ENCODE peak calls at places on chromosome 20, in five cellular contexts. One of them, this sample, is unnamed.
A peak's percentile ranks its signal among the peaks of the same experiment; 100 is the strongest.

GRCh38 chr20:48667889-48668413 is 159.8 kb downstream of the PREX1 start:
- DNase-seq in testis: no peak
- DNase-seq in Peyer's patch: no peak
- DNase-seq in spleen: peak; percentile 75
- DNase-seq in right lobe of liver: no peak
- DNase-seq in this sample: peak; percentile 64

GRCh38 chr20:48826064-48826463 is 1.7 kb downstream of the PREX1 start:
- DNase-seq in testis: no peak
- DNase-seq in right lobe of liver: no peak
- DNase-seq in Peyer's patch: no peak
- DNase-seq in spleen: no peak
- DNase-seq in this sample: peak; percentile 78

GRCh38 chr20:32019156-32019510 is 8.9 kb downstream of the CCM2L start:
- DNase-seq in testis: no peak
- DNase-seq in Peyer's patch: no peak
- DNase-seq in right lobe of liver: no peak
- DNase-seq in spleen: no peak
- DNase-seq in this sample: peak; percentile 96

GRCh38 chr20:16542477-16542876 is 30.8 kb downstream of the KIF16B start:
- DNase-seq in right lobe of liver: no peak
- DNase-seq in testis: no peak
- DNase-seq in Peyer's patch: no peak
- DNase-seq in spleen: no peak
- DNase-seq in this sample: no peak

GRCh38 chr20:46652699-46653098 is 1.4 kb upstream of the SLC13A3 start:
- DNase-seq in testis: no peak
- DNase-seq in spleen: no peak
- DNase-seq in Peyer's patch: no peak
- DNase-seq in right lobe of liver: no peak
- DNase-seq in this sample: no peak

GRCh38 chr20:4817230-4817671 is 95.5 kb downstream of the PRND start:
- DNase-seq in testis: no peak
- DNase-seq in spleen: no peak
- DNase-seq in right lobe of liver: no peak
- DNase-seq in Peyer's patch: no peak
- DNase-seq in this sample: no peak

GRCh38 chr20:53623454-53624206 is 30.0 kb upstream of the ZNF217 start:
- DNase-seq in spleen: peak; percentile 81
- DNase-seq in right lobe of liver: peak; percentile 77
- DNase-seq in Peyer's patch: peak; percentile 65
- DNase-seq in testis: peak; percentile 86
- DNase-seq in this sample: peak; percentile 74

GRCh38 chr20:46954490-46955038 is 59.9 kb downstream of the EYA2 start:
- DNase-seq in Peyer's patch: no peak
- DNase-seq in testis: no peak
- DNase-seq in spleen: peak; percentile 5
- DNase-seq in right lobe of liver: no peak
- DNase-seq in this sample: no peak

GRCh38 chr20:34564810-34565209 is 6.3 kb downstream of the MAP1LC3A start:
- DNase-seq in Peyer's patch: no peak
- DNase-seq in spleen: peak; percentile 48
- DNase-seq in testis: no peak
- DNase-seq in right lobe of liver: no peak
- DNase-seq in this sample: no peak

GRCh38 chr20:33160681-33161080 is 7.3 kb upstream of the BPIFA2 start:
- DNase-seq in testis: no peak
- DNase-seq in right lobe of liver: no peak
- DNase-seq in Peyer's patch: no peak
- DNase-seq in spleen: no peak
- DNase-seq in this sample: no peak

GRCh38 chr20:49568491-49569151 is 684 bp upstream of the PTGIS start:
- DNase-seq in right lobe of liver: peak; percentile 43
- DNase-seq in Peyer's patch: no peak
- DNase-seq in testis: no peak
- DNase-seq in spleen: no peak
- DNase-seq in this sample: peak; percentile 91

GRCh38 chr20:50073500-50073899 is 39.5 kb downstream of the UBE2V1 start:
- DNase-seq in testis: no peak
- DNase-seq in spleen: peak; percentile 69
- DNase-seq in right lobe of liver: no peak
- DNase-seq in Peyer's patch: no peak
- DNase-seq in this sample: no peak

GRCh38 chr20:11438412-11438811 is 479.3 kb upstream of the BTBD3 start:
- DNase-seq in right lobe of liver: no peak
- DNase-seq in testis: no peak
- DNase-seq in spleen: no peak
- DNase-seq in Peyer's patch: no peak
- DNase-seq in this sample: no peak

GRCh38 chr20:48965189-48965910 is 43.8 kb downstream of the ARFGEF2 start:
- DNase-seq in spleen: no peak
- DNase-seq in Peyer's patch: no peak
- DNase-seq in right lobe of liver: no peak
- DNase-seq in testis: no peak
- DNase-seq in this sample: no peak

GRCh38 chr20:10666221-10667076 is 7.3 kb downstream of the JAG1 start:
- DNase-seq in spleen: no peak
- DNase-seq in right lobe of liver: no peak
- DNase-seq in Peyer's patch: no peak
- DNase-seq in testis: no peak
- DNase-seq in this sample: no peak

GRCh38 chr20:46084805-46085792 is 4.7 kb downstream of the NCOA5 start:
- DNase-seq in spleen: no peak
- DNase-seq in testis: no peak
- DNase-seq in Peyer's patch: no peak
- DNase-seq in right lobe of liver: no peak
- DNase-seq in this sample: no peak

GRCh38 chr20:38049800-38050199 is 16.3 kb downstream of the RPRD1B start:
- DNase-seq in Peyer's patch: no peak
- DNase-seq in testis: no peak
- DNase-seq in right lobe of liver: no peak
- DNase-seq in spleen: no peak
- DNase-seq in this sample: no peak

GRCh38 chr20:34891166-34892062 is 15.0 kb downstream of the ACSS2 start:
- DNase-seq in testis: no peak
- DNase-seq in Peyer's patch: no peak
- DNase-seq in spleen: no peak
- DNase-seq in right lobe of liver: no peak
- DNase-seq in this sample: no peak

GRCh38 chr20:38301283-38301682 is 2.7 kb upstream of the BPI start:
- DNase-seq in right lobe of liver: no peak
- DNase-seq in Peyer's patch: no peak
- DNase-seq in testis: no peak
- DNase-seq in spleen: no peak
- DNase-seq in this sample: no peak

GRCh38 chr20:46332373-46333135 is 24.3 kb upstream of the CDH22 start:
- DNase-seq in right lobe of liver: no peak
- DNase-seq in testis: no peak
- DNase-seq in Peyer's patch: no peak
- DNase-seq in spleen: no peak
- DNase-seq in this sample: peak; percentile 72

GRCh38 chr20:18739785-18740184 is 73.8 kb upstream of the SCP2D1 start:
- DNase-seq in testis: peak; percentile 80
- DNase-seq in spleen: no peak
- DNase-seq in Peyer's patch: no peak
- DNase-seq in right lobe of liver: no peak
- DNase-seq in this sample: peak; percentile 56

GRCh38 chr20:22826306-22827230 is 208.5 kb upstream of the SSTR4 start:
- DNase-seq in Peyer's patch: no peak
- DNase-seq in testis: no peak
- DNase-seq in spleen: no peak
- DNase-seq in right lobe of liver: no peak
- DNase-seq in this sample: no peak

GRCh38 chr20:19786311-19786710 is 28.3 kb downstream of the RIN2 start:
- DNase-seq in Peyer's patch: no peak
- DNase-seq in spleen: no peak
- DNase-seq in right lobe of liver: no peak
- DNase-seq in testis: no peak
- DNase-seq in this sample: no peak

GRCh38 chr20:23136893-23137745 is 51.0 kb upstream of the CD93 start:
- DNase-seq in spleen: no peak
- DNase-seq in testis: no peak
- DNase-seq in Peyer's patch: peak; percentile 27
- DNase-seq in right lobe of liver: peak; percentile 42
- DNase-seq in this sample: no peak

DNA sequence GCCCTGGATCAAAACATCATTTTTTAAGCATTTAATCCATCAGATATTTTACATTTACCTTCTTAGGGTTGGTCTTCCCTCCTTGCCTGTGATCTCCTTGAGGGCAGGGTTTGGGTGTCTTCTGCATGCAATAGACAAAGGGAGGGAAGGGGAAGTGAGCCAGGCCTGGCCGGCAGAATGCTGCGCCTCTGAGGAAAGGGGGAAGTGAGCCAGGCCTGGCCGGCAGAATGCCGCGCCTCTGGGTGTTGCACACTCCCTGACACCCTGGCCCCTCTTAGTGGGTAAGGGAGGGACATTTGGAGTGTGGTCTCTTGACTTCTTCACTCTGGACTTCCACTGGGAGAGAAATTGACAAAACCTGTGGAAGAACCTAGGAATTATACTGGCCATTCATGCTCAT is 12.4 kb downstream of the PSMF1 start:
- DNase-seq in testis: no peak
- DNase-seq in Peyer's patch: no peak
- DNase-seq in right lobe of liver: no peak
- DNase-seq in spleen: peak; percentile 90
- DNase-seq in this sample: no peak
- H3K4me3 ChIP-seq in testis: no peak overlapping the region
- H3K4me3 ChIP-seq in Peyer's patch: no peak overlapping the region
- H3K4me3 ChIP-seq in right lobe of liver: no peak overlapping the region
- H3K4me3 ChIP-seq in spleen: no peak overlapping the region
- H3K4me3 ChIP-seq in this sample: no peak overlapping the region

DNA sequence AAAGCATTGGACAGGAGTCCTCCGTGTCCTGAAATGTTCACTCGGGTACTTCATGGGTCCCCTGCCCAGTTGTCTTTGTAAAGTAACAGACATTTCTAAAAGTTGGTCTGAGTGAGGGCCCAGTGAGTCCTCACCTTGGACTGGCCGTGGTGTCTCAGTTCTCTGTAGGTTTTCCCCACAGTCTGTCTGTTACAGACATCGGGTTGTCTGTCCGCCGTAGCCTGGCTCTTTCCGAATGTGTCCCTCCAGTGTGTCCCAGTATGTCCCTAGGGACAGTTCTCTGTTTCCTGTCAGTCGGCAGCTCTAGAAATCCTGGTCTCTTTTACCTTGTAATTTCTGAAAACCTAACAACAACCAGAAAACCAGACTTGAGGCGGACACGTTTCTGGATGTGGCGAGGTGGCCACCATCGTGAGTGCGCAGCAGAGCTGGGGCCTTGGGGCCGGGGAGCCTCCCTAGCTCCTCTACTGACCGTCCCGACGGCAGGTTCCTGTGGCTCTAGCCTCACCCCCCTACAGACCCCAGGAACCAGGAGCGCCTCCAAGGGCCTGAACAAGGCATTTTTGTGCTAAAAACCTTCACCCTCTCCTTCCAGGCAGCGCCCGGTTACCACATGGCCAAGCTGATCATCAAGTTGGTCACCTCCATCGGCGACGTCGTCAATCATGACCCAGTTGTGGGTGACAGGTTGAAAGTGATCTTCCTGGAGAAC is 42.2 kb downstream of the PYGB start:
- DNase-seq in Peyer's patch: no peak
- DNase-seq in testis: no peak
- DNase-seq in spleen: peak; percentile 74
- DNase-seq in right lobe of liver: no peak
- DNase-seq in this sample: no peak
- H3K36me3 ChIP-seq in Peyer's patch: peaks cover 88% of the 10 kb centered on the region
- H3K36me3 ChIP-seq in testis: no peaks in the 10 kb centered on the region
- H3K36me3 ChIP-seq in spleen: no peaks in the 10 kb centered on the region
- H3K36me3 ChIP-seq in right lobe of liver: no peaks in the 10 kb centered on the region
- H3K36me3 ChIP-seq in this sample: peaks cover 4% of the 10 kb centered on the region

GRCh38 chr20:3658019-3658707 is 5.0 kb downstream of the GFRA4 start:
- DNase-seq in right lobe of liver: peak; percentile 34
- DNase-seq in testis: no peak
- DNase-seq in spleen: peak; percentile 34
- DNase-seq in Peyer's patch: no peak
- DNase-seq in this sample: no peak
- H3K27me3 ChIP-seq in right lobe of liver: no peaks in the 10 kb centered on the region
- H3K27me3 ChIP-seq in testis: no peaks in the 10 kb centered on the region
- H3K27me3 ChIP-seq in spleen: peaks cover 27% of the 10 kb centered on the region
- H3K27me3 ChIP-seq in Peyer's patch: no peaks in the 10 kb centered on the region
- H3K27me3 ChIP-seq in this sample: no peaks in the 10 kb centered on the region

GRCh38 chr20:44702776-44703175 is 12.4 kb upstream of the CCN5 start:
- DNase-seq in spleen: peak; percentile 85
- DNase-seq in testis: peak; percentile 82
- DNase-seq in Peyer's patch: no peak
- DNase-seq in right lobe of liver: peak; percentile 56
- DNase-seq in this sample: no peak

GRCh38 chr20:44703183-44703925 is 11.8 kb upstream of the CCN5 start:
- DNase-seq in testis: no peak
- DNase-seq in Peyer's patch: no peak
- DNase-seq in right lobe of liver: no peak
- DNase-seq in spleen: no peak
- DNase-seq in this sample: peak; percentile 35

GRCh38 chr20:44701116-44701865 is 13.9 kb upstream of the CCN5 start:
- DNase-seq in testis: peak; percentile 48
- DNase-seq in spleen: no peak
- DNase-seq in right lobe of liver: no peak
- DNase-seq in Peyer's patch: no peak
- DNase-seq in this sample: peak; percentile 85

GRCh38 chr20:44700306-44700705 is 14.9 kb upstream of the CCN5 start:
- DNase-seq in testis: no peak
- DNase-seq in right lobe of liver: no peak
- DNase-seq in Peyer's patch: no peak
- DNase-seq in spleen: no peak
- DNase-seq in this sample: peak; percentile 31

DNA sequence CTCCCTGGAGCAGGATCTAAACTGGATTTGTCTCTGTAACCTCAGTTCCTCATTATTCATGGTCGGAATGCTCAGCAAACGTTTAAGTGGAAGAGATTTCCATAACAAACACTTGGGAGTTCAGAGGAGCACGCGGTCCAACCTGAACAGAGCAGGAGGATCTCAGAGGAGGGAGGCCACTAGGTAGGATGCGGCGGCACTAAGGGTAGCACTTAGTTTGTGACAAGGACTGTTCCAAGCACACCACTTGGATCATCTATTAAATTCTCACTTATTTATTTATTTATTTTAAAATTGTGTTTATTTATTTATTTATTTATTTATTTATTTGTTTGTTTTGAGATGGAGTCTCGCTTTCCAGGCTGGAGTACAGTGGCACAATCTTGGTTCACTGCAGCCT is 13.3 kb upstream of the CCN5 start:
- DNase-seq in testis: no peak
- DNase-seq in Peyer's patch: no peak
- DNase-seq in spleen: no peak
- DNase-seq in right lobe of liver: no peak
- DNase-seq in this sample: peak; percentile 48
- H3K4me3 ChIP-seq in testis: no peak overlapping the region
- H3K4me3 ChIP-seq in Peyer's patch: no peak overlapping the region
- H3K4me3 ChIP-seq in spleen: no peak overlapping the region
- H3K4me3 ChIP-seq in right lobe of liver: no peak overlapping the region
- H3K4me3 ChIP-seq in this sample: no peak overlapping the region

GRCh38 chr20:41161886-41162285 is 24.5 kb downstream of the PLCG1 start:
- DNase-seq in Peyer's patch: no peak
- DNase-seq in spleen: no peak
- DNase-seq in testis: peak; percentile 23
- DNase-seq in right lobe of liver: no peak
- DNase-seq in this sample: no peak
- H3K36me3 ChIP-seq in Peyer's patch: peaks cover 59% of the 10 kb centered on the region
- H3K36me3 ChIP-seq in spleen: no peaks in the 10 kb centered on the region
- H3K36me3 ChIP-seq in testis: no peaks in the 10 kb centered on the region
- H3K36me3 ChIP-seq in right lobe of liver: peaks cover 5% of the 10 kb centered on the region
- H3K36me3 ChIP-seq in this sample: peaks cover 64% of the 10 kb centered on the region